ENCODE peak calls at places on chromosomes 6 and 20, in six cellular contexts. S is cardiac fibroblast, L is epithelial cell of esophagus, P is AG04449, T is HFF-Myc, M is HAP-1. V is an unnamed sample.

GRCh38 chr6:154139894-154140293 is 100.9 kb downstream of the OPRM1 start:
- DNase-seq in S (no peak), L (peak), P (no peak), T (no peak), M (peak), V (no peak)

GRCh38 chr6:159044899-159045727 is at the start of gene TAGAP:
- DNase-seq in S (peak), L (peak), P (no peak), T (no peak), M (no peak), V (no peak)

GRCh38 chr6:88884361-88884760 is 79.1 kb downstream of the RNGTT start:
- DNase-seq in S (no peak), L (no peak), P (no peak), T (no peak), M (no peak), V (no peak)

GRCh38 chr6:158629376-158630221 is 14.9 kb downstream of the DYNLT1 start:
- DNase-seq in S (no peak), L (no peak), P (no peak), T (no peak), M (no peak), V (peak)

GRCh38 chr6:79138146-79138545 is 60.1 kb upstream of the PHIP start:
- DNase-seq in S (peak), L (no peak), P (no peak), T (no peak), M (no peak), V (no peak)

GRCh38 chr6:18405477-18406293 is 18.5 kb downstream of the RNF144B start:
- DNase-seq in S (peak), L (peak), P (peak), T (peak), M (no peak), V (no peak)

GRCh38 chr6:17600527-17601388 is 656 bp downstream of the FAM8A1 start:
- DNase-seq in S (no peak), L (peak), P (no peak), T (no peak), M (peak), V (peak)

GRCh38 chr6:34575326-34575725 is 19.2 kb upstream of the SPDEF start:
- DNase-seq in S (no peak), L (no peak), P (no peak), T (no peak), M (no peak), V (no peak)

GRCh38 chr20:25865715-25866656 is 169.3 kb upstream of the ZNF337 start:
- DNase-seq in S (peak), L (peak), P (no peak), T (no peak), M (peak), V (peak)

GRCh38 chr6:25050356-25050755 is 114.6 kb upstream of the RIPOR2 start:
- DNase-seq in S (peak), L (peak), P (peak), T (peak), M (peak), V (no peak)

GRCh38 chr6:47241742-47242482 is 67.8 kb downstream of the TNFRSF21 start:
- DNase-seq in S (peak), L (no peak), P (no peak), T (no peak), M (no peak), V (no peak)

GRCh38 chr20:57680131-57680716 is 29.6 kb downstream of the PMEPA1 start:
- DNase-seq in S (no peak), L (no peak), P (no peak), T (no peak), M (no peak), V (no peak)

GRCh38 chr20:52945862-52946522 is 26.2 kb upstream of the TSHZ2 start:
- DNase-seq in S (no peak), L (peak), P (no peak), T (no peak), M (no peak), V (no peak)

DNA sequence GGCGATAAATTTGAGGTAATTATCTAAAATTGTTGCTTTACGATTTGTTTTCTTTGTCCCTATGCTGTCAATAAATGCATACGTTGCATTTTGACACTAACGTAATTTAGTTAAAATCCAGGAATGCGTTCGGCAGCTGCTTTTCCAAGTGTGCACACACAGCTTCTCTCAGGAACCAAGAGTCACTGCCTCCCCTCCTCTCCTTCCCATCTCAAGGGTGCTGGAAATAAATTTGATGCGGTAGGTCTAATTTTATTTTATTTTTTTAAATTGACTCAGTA is 381.4 kb downstream of the C6orf118 start:
- DNase-seq in S (no peak), L (no peak), P (no peak), T (no peak), M (no peak), V (no peak)
- H3K4me3 ChIP-seq in S (no peak), L (no peak), P (no peak), T (no peak), M (no peak), V (no peak)

DNA sequence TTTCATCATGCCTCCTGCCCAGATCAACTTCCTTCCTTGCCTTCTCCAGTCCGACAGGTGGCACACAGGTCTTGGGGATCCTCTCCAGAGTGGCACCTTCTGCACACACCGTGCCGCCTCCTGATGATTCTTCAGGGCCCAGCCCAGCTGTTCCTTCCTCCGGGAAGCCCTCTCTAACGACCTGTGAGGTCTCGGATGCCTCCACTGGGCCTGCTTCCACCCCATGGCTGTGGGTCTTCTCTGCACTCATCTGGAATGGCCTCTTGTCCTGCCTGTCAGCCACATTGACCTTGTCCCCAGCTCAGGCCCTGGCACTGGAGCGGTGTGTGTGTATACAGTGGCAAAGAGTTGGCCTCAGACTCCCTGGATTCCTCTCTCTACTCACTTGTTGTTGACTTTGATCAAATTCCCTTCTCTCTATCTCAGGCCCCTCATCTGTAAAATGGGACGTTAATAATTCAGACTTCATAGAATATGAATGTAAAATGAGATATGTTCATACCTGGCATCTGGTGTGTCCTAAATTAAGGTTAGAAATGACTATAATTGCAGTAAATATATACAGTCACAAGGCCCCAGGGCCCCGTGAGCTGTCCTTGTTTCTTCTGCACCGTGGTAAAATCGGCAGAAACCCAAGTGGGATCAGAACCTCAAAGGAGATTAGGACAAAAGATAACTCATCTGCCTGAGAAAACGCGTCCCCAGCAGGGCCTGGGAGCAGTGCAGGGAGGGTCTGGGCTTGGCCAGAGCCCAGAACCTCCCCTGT is 1.5 kb downstream of the FAM210B start:
- DNase-seq in S (no peak), L (no peak), P (no peak), T (no peak), M (no peak), V (peak)
- H3K4me3 ChIP-seq in S (peak), L (peak), P (peak), T (peak), M (peak), V (no peak)

DNA sequence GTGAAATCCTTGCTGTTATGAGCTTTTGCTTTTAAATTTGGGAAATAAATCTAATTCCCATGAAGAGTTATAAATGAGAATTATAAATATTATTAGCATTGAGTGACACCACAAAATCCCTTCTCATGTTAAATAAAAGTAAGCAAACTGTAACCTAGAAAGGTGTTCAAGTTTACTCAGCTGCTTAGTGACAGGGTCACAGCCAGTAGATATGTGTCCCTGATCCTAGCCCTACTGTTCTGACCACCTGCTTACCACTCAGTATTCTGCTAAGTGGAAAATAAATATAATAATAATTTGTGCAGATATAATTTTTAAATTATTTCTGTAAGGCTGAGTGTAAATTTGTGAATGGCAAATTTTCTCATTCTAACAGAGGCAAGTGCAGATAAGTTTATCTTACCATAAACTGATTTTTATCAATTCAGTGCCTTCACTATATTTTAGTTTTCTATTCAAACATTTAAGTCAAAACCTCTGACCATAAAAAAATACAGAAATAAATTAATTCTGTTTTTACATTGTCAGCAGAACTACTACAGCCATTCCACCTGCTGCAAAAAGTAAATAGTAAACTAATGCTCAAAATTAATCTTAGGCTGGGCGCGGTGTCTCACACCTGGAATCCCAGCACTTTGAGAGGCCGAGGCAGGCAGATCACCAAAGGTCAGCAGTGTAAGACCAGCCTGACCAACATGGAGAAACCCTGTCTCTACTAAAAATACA is 118.2 kb downstream of the TENT5A start:
- DNase-seq in S (no peak), L (no peak), P (no peak), T (no peak), M (no peak), V (no peak)
- H3K4me3 ChIP-seq in S (no peak), L (no peak), P (no peak), T (no peak), M (no peak), V (no peak)

GRCh38 chr20:2130062-2130591 is 28.5 kb downstream of the STK35 start:
- DNase-seq in S (no peak), L (no peak), P (no peak), T (no peak), M (no peak), V (no peak)

GRCh38 chr20:2131366-2131765 is 29.7 kb downstream of the STK35 start:
- DNase-seq in S (peak), L (peak), P (no peak), T (no peak), M (no peak), V (no peak)

GRCh38 chr20:2130668-2131067 is 29.0 kb downstream of the STK35 start:
- DNase-seq in S (no peak), L (no peak), P (no peak), T (no peak), M (no peak), V (no peak)

GRCh38 chr20:2125474-2126112 is 24.0 kb downstream of the STK35 start:
- DNase-seq in S (no peak), L (no peak), P (no peak), T (no peak), M (no peak), V (no peak)

DNA sequence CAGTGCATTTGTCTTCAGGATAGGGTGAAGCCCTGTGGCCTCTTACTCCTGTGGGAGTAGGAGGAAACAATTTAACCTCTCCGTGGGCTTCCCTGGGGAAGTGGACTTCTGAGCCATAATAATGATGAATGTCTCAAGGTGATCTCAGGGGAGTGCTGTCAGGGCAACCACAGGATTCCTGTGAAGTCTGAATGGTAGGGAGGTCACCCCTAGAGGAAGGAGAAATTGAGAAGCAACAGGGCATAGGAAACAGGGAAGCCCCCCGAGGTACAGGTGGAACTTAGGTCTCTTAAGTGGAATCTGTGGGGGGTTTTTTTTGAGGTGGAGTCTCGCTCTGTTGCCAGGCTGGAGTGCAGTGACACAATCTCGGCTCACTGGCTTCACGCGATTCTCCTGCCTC is 26.9 kb downstream of the STK35 start:
- DNase-seq in S (no peak), L (no peak), P (no peak), T (no peak), M (no peak), V (no peak)
- H3K4me3 ChIP-seq in S (no peak), L (no peak), P (no peak), T (no peak), M (no peak), V (no peak)

GRCh38 chr6:93389192-93389591 is 30.2 kb downstream of the EPHA7 start:
- DNase-seq in S (no peak), L (no peak), P (no peak), T (no peak), M (no peak), V (no peak)
- H3K4me3 ChIP-seq in S (no peak), L (no peak), P (no peak), T (no peak), M (no peak), V (no peak)

DNA sequence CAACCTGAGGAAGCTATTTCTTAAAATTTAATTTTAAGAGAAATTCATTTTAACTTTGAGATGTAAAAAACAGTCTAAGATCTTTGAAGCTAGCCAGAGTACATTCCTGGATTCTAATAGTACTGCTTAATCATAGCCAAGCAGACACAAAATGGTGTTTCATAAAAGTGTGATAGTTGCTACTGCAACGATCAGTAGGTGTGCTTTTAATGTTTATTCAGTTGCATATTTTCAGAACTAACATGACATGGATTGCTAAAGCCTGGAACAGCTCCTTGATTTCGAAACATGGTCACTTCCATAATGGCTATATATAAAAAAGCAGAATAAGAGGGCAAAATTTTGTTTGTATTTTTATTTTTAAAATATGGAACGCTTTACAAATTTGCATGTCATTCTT is 35.5 kb downstream of the SESN1 start:
- DNase-seq in S (peak), L (peak), P (no peak), T (no peak), M (no peak), V (peak)
- H3K4me3 ChIP-seq in S (peak), L (no peak), P (no peak), T (no peak), M (no peak), V (no peak)

GRCh38 chr6:28534880-28535279 is 9.2 kb downstream of the GPX5 start:
- DNase-seq in S (no peak), L (no peak), P (no peak), T (no peak), M (no peak), V (no peak)

GRCh38 chr6:28537065-28537464 is 11.4 kb downstream of the GPX5 start:
- DNase-seq in S (peak), L (peak), P (no peak), T (no peak), M (no peak), V (no peak)

GRCh38 chr6:28542440-28543293 is 17.0 kb downstream of the GPX5 start:
- DNase-seq in S (peak), L (peak), P (peak), T (peak), M (peak), V (peak)

GRCh38 chr6:28541996-28542395 is 16.3 kb downstream of the GPX5 start:
- DNase-seq in S (no peak), L (no peak), P (no peak), T (no peak), M (no peak), V (no peak)

DNA sequence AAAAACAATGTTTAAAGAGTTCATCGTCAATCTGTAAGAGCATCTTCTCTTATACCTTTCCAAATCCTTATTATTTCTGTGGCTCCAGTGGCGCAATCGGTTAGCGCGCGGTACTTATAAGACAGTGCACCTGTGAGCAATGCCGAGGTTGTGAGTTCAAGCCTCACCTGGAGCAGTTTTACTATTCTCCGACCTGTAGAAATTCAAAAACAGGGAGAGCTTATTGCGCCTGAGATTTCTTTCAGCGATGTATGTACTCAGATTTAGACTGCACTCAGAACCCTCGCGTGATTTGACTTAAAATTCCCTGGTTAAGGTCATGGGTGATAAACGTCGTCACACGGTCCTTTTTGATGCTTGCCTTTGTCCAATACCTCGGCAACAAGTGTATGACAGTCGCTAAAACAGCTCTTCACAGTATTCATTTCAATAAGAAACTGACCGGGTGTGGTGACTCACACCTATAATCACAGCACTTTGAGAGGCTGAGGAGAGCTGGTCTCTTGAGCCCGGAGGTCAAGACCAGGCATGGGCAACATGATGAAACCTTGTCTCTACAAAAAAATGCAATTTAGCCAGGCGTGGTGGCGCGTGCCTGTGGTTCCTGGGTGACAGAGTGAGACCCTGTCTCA is 11.9 kb downstream of the GPX5 start:
- DNase-seq in S (peak), L (peak), P (no peak), T (peak), M (no peak), V (no peak)
- H3K4me3 ChIP-seq in S (no peak), L (peak), P (no peak), T (peak), M (no peak), V (no peak)

V was measured in body of pancreas.